ENCODE peak calls at places on chromosomes 13 and 19, in six cellular contexts. One of them, this sample, is unnamed.

GRCh38 chr13:102280366-102280765 is 121.5 kb downstream of the FGF14 start:
- DNase-seq in heart left ventricle: no peak
- DNase-seq in AG04449: no peak
- DNase-seq in foreskin fibroblast: no peak
- DNase-seq in CD8-positive, alpha-beta T cell: no peak
- DNase-seq in thoracic aorta: no peak
- DNase-seq in this sample: no peak

GRCh38 chr13:45373116-45373606 is 32.2 kb upstream of the TPT1 start:
- DNase-seq in heart left ventricle: no peak
- DNase-seq in AG04449: no peak
- DNase-seq in foreskin fibroblast: no peak
- DNase-seq in CD8-positive, alpha-beta T cell: no peak
- DNase-seq in thoracic aorta: no peak
- DNase-seq in this sample: no peak

GRCh38 chr13:29969286-29969685 is 118.9 kb upstream of the UBL3 start:
- DNase-seq in heart left ventricle: no peak
- DNase-seq in AG04449: peak; percentile 59
- DNase-seq in foreskin fibroblast: peak; percentile 26
- DNase-seq in CD8-positive, alpha-beta T cell: no peak
- DNase-seq in thoracic aorta: no peak
- DNase-seq in this sample: peak; percentile 97

GRCh38 chr13:98450495-98451167 is 126.3 kb downstream of the STK24 start:
- DNase-seq in heart left ventricle: peak; percentile 79
- DNase-seq in AG04449: no peak
- DNase-seq in foreskin fibroblast: no peak
- DNase-seq in CD8-positive, alpha-beta T cell: no peak
- DNase-seq in thoracic aorta: no peak
- DNase-seq in this sample: no peak

GRCh38 chr19:27746691-27747380 is 1466.1 kb downstream of the UQCRFS1 start:
- DNase-seq in heart left ventricle: peak; percentile 44
- DNase-seq in AG04449: no peak
- DNase-seq in foreskin fibroblast: peak; percentile 10
- DNase-seq in CD8-positive, alpha-beta T cell: no peak
- DNase-seq in thoracic aorta: no peak
- DNase-seq in this sample: peak; percentile 3

GRCh38 chr13:50257646-50258045 is 242.4 kb downstream of the KCNRG start:
- DNase-seq in heart left ventricle: no peak
- DNase-seq in AG04449: no peak
- DNase-seq in foreskin fibroblast: no peak
- DNase-seq in CD8-positive, alpha-beta T cell: no peak
- DNase-seq in thoracic aorta: no peak
- DNase-seq in this sample: no peak

GRCh38 chr13:98664510-98664909 is 87.6 kb upstream of the STK24 start:
- DNase-seq in heart left ventricle: no peak
- DNase-seq in AG04449: no peak
- DNase-seq in foreskin fibroblast: no peak
- DNase-seq in CD8-positive, alpha-beta T cell: no peak
- DNase-seq in thoracic aorta: no peak
- DNase-seq in this sample: no peak

GRCh38 chr19:4831351-4832340 is at the start of gene TICAM1:
- DNase-seq in heart left ventricle: peak; percentile 84
- DNase-seq in AG04449: no peak
- DNase-seq in foreskin fibroblast: peak; percentile 59
- DNase-seq in CD8-positive, alpha-beta T cell: peak; percentile 74
- DNase-seq in thoracic aorta: no peak
- DNase-seq in this sample: peak; percentile 68

GRCh38 chr13:103694033-103694432 is 627.8 kb upstream of the SLC10A2 start:
- DNase-seq in heart left ventricle: no peak
- DNase-seq in AG04449: no peak
- DNase-seq in foreskin fibroblast: no peak
- DNase-seq in CD8-positive, alpha-beta T cell: no peak
- DNase-seq in thoracic aorta: no peak
- DNase-seq in this sample: no peak

GRCh38 chr13:110495376-110495775 is 66.1 kb downstream of the RAB20 start:
- DNase-seq in heart left ventricle: peak; percentile 12
- DNase-seq in AG04449: no peak
- DNase-seq in foreskin fibroblast: no peak
- DNase-seq in CD8-positive, alpha-beta T cell: no peak
- DNase-seq in thoracic aorta: no peak
- DNase-seq in this sample: no peak

GRCh38 chr19:47623151-47623920 is 14.4 kb downstream of the BICRA start:
- DNase-seq in heart left ventricle: peak; percentile 73
- DNase-seq in AG04449: no peak
- DNase-seq in foreskin fibroblast: no peak
- DNase-seq in CD8-positive, alpha-beta T cell: no peak
- DNase-seq in thoracic aorta: no peak
- DNase-seq in this sample: no peak

GRCh38 chr19:14072535-14073231 is at the start of gene MISP3:
- DNase-seq in heart left ventricle: peak; percentile 58
- DNase-seq in AG04449: no peak
- DNase-seq in foreskin fibroblast: no peak
- DNase-seq in CD8-positive, alpha-beta T cell: peak; percentile 31
- DNase-seq in thoracic aorta: no peak
- DNase-seq in this sample: peak; percentile 22

GRCh38 chr19:14405380-14405757 is 13.8 kb downstream of the DDX39A start:
- DNase-seq in heart left ventricle: no peak
- DNase-seq in AG04449: no peak
- DNase-seq in foreskin fibroblast: no peak
- DNase-seq in CD8-positive, alpha-beta T cell: no peak
- DNase-seq in thoracic aorta: no peak
- DNase-seq in this sample: no peak

GRCh38 chr19:13557756-13558398 is 51.6 kb upstream of the CACNA1A start:
- DNase-seq in heart left ventricle: no peak
- DNase-seq in AG04449: no peak
- DNase-seq in foreskin fibroblast: no peak
- DNase-seq in CD8-positive, alpha-beta T cell: no peak
- DNase-seq in thoracic aorta: no peak
- DNase-seq in this sample: no peak

GRCh38 chr19:3821857-3822364 is 35.7 kb upstream of the MATK start:
- DNase-seq in heart left ventricle: peak; percentile 62
- DNase-seq in AG04449: no peak
- DNase-seq in foreskin fibroblast: no peak
- DNase-seq in CD8-positive, alpha-beta T cell: peak; percentile 96
- DNase-seq in thoracic aorta: no peak
- DNase-seq in this sample: peak; percentile 8

GRCh38 chr13:49240017-49240416 is 7.7 kb upstream of the CDADC1 start:
- DNase-seq in heart left ventricle: no peak
- DNase-seq in AG04449: no peak
- DNase-seq in foreskin fibroblast: no peak
- DNase-seq in CD8-positive, alpha-beta T cell: peak; percentile 29
- DNase-seq in thoracic aorta: no peak
- DNase-seq in this sample: peak; percentile 45
- TF ChIP-seq CTCF in heart left ventricle: peak; percentile 46
- TF ChIP-seq CTCF in AG04449: peak; percentile 50
- TF ChIP-seq CTCF in foreskin fibroblast: peak; percentile 53
- TF ChIP-seq CTCF in CD8-positive, alpha-beta T cell: peak; percentile 43
- TF ChIP-seq CTCF in thoracic aorta: no peak
- TF ChIP-seq CTCF in this sample: peak; percentile 62

DNA sequence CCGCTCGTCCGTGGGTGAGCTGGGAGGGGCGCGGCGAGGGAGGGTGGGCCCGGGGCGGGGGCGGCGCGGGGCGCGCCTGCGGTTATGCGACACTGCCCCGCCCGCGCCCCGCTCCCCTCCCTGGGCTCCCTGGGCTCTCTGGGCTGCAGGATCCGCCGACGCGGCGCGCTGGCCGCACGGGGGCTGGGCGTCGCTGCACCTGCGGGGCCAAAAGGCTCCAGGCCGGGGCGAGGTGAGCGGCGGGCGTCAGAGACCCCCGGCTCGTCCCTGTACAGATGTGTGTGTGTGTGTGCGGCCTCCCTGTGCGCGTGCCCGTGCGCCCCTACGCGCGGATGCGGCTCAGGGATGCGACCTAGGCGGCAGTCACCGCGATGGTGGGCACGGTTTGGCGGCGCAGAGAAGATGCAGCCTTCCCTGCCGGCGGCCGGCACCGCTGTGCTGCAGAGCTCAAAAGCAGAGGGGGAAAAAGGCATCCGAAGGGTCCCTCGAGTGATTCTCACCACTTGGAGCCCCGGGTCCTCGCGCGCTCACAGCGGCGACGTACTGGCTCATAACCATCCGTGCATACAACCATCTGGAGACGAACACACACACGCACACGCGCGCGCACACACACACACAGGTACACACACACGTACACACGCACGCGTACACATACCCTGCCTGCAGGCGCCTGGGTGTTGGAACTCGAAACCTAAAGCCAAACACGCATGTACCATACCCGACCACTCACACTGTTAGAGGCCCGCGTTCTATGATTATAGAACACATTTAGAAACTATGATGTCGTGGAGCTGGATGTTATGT is 704 bp downstream of the ATP8A2 start:
- DNase-seq in heart left ventricle: no peak
- DNase-seq in AG04449: no peak
- DNase-seq in foreskin fibroblast: no peak
- DNase-seq in CD8-positive, alpha-beta T cell: no peak
- DNase-seq in thoracic aorta: no peak
- DNase-seq in this sample: no peak
- H3K4me3 ChIP-seq in heart left ventricle: peak overlapping the region; percentile 38
- H3K4me3 ChIP-seq in AG04449: peak overlapping the region; percentile 38
- H3K4me3 ChIP-seq in foreskin fibroblast: peak overlapping the region; percentile 33
- H3K4me3 ChIP-seq in CD8-positive, alpha-beta T cell: no peak overlapping the region
- H3K4me3 ChIP-seq in thoracic aorta: peak overlapping the region; percentile 59
- H3K4me3 ChIP-seq in this sample: peak overlapping the region; percentile 55

DNA sequence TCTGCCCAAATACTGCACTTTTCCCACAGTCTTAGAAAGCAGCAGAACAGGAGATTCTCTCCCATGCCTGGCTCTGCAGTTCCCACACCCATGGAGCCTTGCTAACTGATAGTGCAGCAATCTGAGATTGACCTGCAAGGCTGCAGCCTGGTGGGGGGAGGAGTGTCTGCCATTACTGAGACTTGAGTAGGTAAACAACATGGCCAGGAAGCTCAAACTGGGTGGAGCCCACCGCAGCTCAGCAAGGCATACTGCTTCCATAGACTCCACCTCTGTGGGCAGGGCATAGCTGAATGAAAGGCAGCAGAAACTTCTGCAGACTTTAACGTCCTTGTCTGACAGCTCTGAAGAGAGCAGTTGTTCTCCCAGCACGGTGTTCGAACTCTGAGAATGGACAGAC is 358.5 kb upstream of the PCDH9 start:
- DNase-seq in heart left ventricle: no peak
- DNase-seq in AG04449: no peak
- DNase-seq in foreskin fibroblast: no peak
- DNase-seq in CD8-positive, alpha-beta T cell: no peak
- DNase-seq in thoracic aorta: no peak
- DNase-seq in this sample: no peak
- TF ChIP-seq CTCF in heart left ventricle: no peak
- TF ChIP-seq CTCF in AG04449: no peak
- TF ChIP-seq CTCF in foreskin fibroblast: no peak
- TF ChIP-seq CTCF in CD8-positive, alpha-beta T cell: no peak
- TF ChIP-seq CTCF in thoracic aorta: no peak
- TF ChIP-seq CTCF in this sample: no peak

DNA sequence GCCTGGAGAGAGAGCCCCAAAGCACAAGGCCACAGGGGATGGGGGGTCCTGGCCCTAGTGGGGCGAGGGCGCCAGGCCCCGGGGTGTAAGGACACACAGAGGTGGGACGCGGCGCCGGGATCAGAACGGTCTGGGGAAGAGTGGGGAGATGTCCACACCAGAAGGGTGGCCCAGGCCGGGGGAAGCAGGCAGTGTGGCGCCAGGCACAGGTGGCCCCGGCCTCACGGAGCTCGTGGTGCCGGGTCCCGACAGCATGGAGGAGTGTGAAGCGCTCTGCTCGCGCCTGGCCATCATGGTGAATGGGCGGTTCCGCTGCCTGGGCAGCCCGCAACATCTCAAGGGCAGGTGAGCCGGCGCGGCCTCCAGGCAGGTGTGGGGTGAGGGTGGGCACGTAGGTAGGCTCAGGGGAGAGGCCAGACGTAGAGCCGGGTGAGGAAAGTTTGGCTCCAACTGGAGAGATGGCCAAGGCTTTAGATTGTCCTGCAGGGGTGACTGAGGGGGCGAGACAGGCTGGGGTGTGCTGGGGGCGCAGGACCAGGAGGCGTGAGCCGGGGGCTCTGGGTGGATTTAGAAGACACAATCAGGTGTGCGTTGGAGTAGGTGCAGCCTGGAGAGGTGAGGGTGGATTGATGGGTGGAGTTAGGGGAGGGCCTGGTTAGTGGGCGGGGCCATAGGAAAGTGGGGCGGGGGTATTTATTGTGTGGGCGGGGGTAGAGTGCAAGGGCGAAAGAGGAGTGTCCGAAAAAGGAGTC is 2.9 kb upstream of the ARHGAP45 start:
- DNase-seq in heart left ventricle: no peak
- DNase-seq in AG04449: no peak
- DNase-seq in foreskin fibroblast: no peak
- DNase-seq in CD8-positive, alpha-beta T cell: no peak
- DNase-seq in thoracic aorta: no peak
- DNase-seq in this sample: no peak
- H3K4me3 ChIP-seq in heart left ventricle: no peak overlapping the region
- H3K4me3 ChIP-seq in AG04449: no peak overlapping the region
- H3K4me3 ChIP-seq in foreskin fibroblast: no peak overlapping the region
- H3K4me3 ChIP-seq in CD8-positive, alpha-beta T cell: no peak overlapping the region
- H3K4me3 ChIP-seq in thoracic aorta: no peak overlapping the region
- H3K4me3 ChIP-seq in this sample: no peak overlapping the region

DNA sequence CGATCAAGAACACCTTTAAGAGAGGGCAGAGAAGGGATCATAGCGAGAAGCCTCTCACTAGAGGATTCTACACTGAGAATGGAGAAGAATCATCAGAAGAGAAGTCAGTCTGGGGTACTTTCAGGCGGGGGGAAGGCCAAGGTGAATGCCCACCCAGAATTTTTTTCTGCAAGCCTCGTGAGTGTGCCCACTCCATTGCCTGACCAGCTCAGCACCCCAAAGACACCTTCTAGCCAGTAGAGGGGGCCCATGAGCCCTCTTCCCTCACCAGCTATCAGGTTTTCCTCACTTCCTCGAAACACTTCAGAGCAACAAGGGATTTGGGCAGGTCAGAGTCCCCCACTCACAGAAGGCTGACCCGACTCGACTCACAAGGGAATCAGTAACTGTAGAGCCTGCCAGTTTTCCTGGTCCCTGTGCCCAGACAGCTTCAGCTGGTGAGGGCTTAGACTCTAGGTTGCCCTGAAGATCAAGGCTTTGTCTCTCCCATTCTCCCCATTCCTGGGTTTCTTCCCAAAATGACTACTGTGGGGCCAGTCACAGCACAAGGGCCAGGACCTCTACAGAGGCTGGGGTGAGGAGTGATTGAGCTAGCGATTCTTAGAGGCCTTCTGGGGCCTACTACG is 18.4 kb downstream of the NLRP13 start:
- DNase-seq in heart left ventricle: no peak
- DNase-seq in AG04449: no peak
- DNase-seq in foreskin fibroblast: no peak
- DNase-seq in CD8-positive, alpha-beta T cell: no peak
- DNase-seq in thoracic aorta: no peak
- DNase-seq in this sample: no peak
- TF ChIP-seq CTCF in heart left ventricle: no peak
- TF ChIP-seq CTCF in AG04449: no peak
- TF ChIP-seq CTCF in foreskin fibroblast: no peak
- TF ChIP-seq CTCF in CD8-positive, alpha-beta T cell: no peak
- TF ChIP-seq CTCF in thoracic aorta: no peak
- TF ChIP-seq CTCF in this sample: no peak